ENCODE peak calls at places on chromosomes 4 and X, in nine cellular contexts. X, F, L, E, M, J, T, W and A are unnamed samples.

GRCh38 chr4:154939851-154940250 is 158.8 kb downstream of the RBM46 start:
- DNase-seq in W (no peak), J (no peak), E (no peak), L (no peak), X (no peak), M (no peak), T (no peak), F (no peak), A (no peak)

GRCh38 chr4:105197777-105198176 is 51.1 kb downstream of the TET2 start:
- DNase-seq in F (no peak), J (no peak), L (no peak), E (no peak), W (no peak), M (no peak), X (no peak), T (no peak), A (no peak)

GRCh38 chrX:133847595-133847994 is 137.8 kb downstream of the GPC3 start:
- DNase-seq in F (no peak), T (no peak), M (no peak), W (no peak), X (no peak), E (no peak), L (no peak), J (no peak), A (no peak)

GRCh38 chr4:136424052-136424451 is 1108.2 kb downstream of the PCDH18 start:
- DNase-seq in T (no peak), M (no peak), F (no peak), J (no peak), X (no peak), W (no peak), E (no peak), L (no peak), A (no peak)

GRCh38 chrX:71533850-71534515 is 1.1 kb downstream of the OGT start:
- DNase-seq in W (peak), F (peak), T (peak), J (peak), X (peak), L (peak), M (peak), E (peak), A (peak)

GRCh38 chr4:112082954-112083586 is 62.2 kb upstream of the FAM241A start:
- DNase-seq in T (peak), W (no peak), F (no peak), M (no peak), X (no peak), L (peak), E (no peak), J (no peak), A (no peak)

GRCh38 chr4:68520985-68521384 is 55.1 kb downstream of the UGT2B17 start:
- DNase-seq in F (no peak), T (no peak), X (no peak), W (no peak), E (no peak), M (no peak), J (no peak), L (no peak), A (no peak)

GRCh38 chr4:42309571-42310260 is 87.6 kb upstream of the SHISA3 start:
- DNase-seq in F (no peak), W (no peak), L (no peak), J (no peak), M (no peak), X (no peak), E (no peak), T (no peak), A (no peak)

GRCh38 chr4:39521253-39521908 is 5.9 kb downstream of the UGDH start:
- DNase-seq in W (no peak), X (no peak), J (no peak), L (no peak), E (no peak), T (no peak), M (no peak), F (no peak), A (no peak)

GRCh38 chrX:65671286-65671685 is 3.8 kb downstream of the MSN start:
- DNase-seq in W (no peak), L (no peak), E (no peak), J (no peak), F (no peak), T (no peak), X (no peak), M (no peak), A (no peak)

GRCh38 chrX:65673857-65674350 is 6.5 kb downstream of the MSN start:
- DNase-seq in M (no peak), L (no peak), E (no peak), F (no peak), J (no peak), X (no peak), T (no peak), W (no peak), A (no peak)

GRCh38 chrX:65671966-65672365 is 4.5 kb downstream of the MSN start:
- DNase-seq in J (no peak), X (no peak), M (no peak), E (no peak), F (no peak), T (no peak), W (no peak), L (no peak), A (no peak)

GRCh38 chrX:65677954-65678469 is 10.6 kb downstream of the MSN start:
- DNase-seq in J (no peak), W (no peak), M (no peak), L (no peak), E (no peak), F (no peak), T (peak), X (no peak), A (no peak)

DNA sequence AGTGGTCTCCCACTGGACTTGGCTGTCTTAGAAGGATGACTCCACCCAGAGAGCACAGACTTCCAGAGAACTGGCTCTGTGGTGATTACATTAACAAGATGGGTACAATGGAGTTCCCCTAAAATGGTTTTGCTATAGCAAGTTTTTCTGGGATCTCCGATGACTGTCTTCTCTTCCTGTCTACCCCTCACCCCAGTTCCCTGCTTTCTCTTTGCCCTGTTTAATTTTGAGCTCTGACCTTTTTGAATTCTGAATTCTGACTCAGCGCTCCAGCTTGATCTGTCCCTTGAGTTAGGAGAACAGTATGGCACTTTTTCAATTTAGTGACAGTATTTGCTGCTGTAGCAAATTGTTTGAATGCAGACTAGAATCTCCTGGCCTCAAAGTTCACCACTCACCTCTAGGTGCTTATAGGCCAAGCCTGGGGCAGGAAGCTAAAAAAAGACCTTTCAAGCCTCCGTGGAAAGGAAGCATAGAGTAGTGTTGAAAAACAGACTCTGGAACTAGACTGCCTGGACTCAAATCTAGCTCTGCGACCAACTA is 7.0 kb downstream of the MSN start:
- DNase-seq in L (no peak), W (no peak), J (peak), F (no peak), M (no peak), T (no peak), X (no peak), E (no peak), A (no peak)
- H3K27ac ChIP-seq in L (peak), W (no peak), J (peak), F (no peak), M (peak), T (peak), X (peak), E (no peak), A (peak)

GRCh38 chrX:85851418-85851817 is 195.9 kb downstream of the CHM start:
- DNase-seq in X (no peak), F (peak), M (no peak), T (peak), L (peak), J (peak), W (peak), E (no peak), A (no peak)
- TF ChIP-seq CTCF in X (peak), F (peak), M (no peak), T (peak), L (no peak), J (peak), W (peak), E (peak), A (no peak)

GRCh38 chr4:188573104-188573503 is 433.9 kb downstream of the TRIML1 start:
- DNase-seq in J (no peak), W (no peak), E (no peak), L (no peak), M (no peak), F (no peak), X (no peak), T (no peak), A (no peak)

GRCh38 chr4:188578657-188579056 is 439.4 kb downstream of the TRIML1 start:
- DNase-seq in T (no peak), W (no peak), X (no peak), L (no peak), J (no peak), E (no peak), F (no peak), M (no peak), A (no peak)
- H3K27ac ChIP-seq in T (no peak), W (no peak), X (no peak), L (no peak), J (no peak), E (no peak), F (no peak), M (no peak), A (no peak)

GRCh38 chrX:23621621-23622265 is 45.5 kb upstream of the PRDX4 start:
- DNase-seq in W (no peak), E (no peak), J (no peak), T (no peak), X (no peak), L (no peak), F (no peak), M (no peak), A (no peak)

GRCh38 chrX:23610491-23610890 is 56.8 kb upstream of the PRDX4 start:
- DNase-seq in M (no peak), L (no peak), E (no peak), J (no peak), X (no peak), W (no peak), F (no peak), T (no peak), A (no peak)

GRCh38 chrX:23612846-23613245 is 54.4 kb upstream of the PRDX4 start:
- DNase-seq in T (no peak), J (no peak), X (no peak), E (no peak), W (no peak), L (no peak), F (no peak), M (no peak), A (no peak)

GRCh38 chrX:23616361-23616760 is 50.9 kb upstream of the PRDX4 start:
- DNase-seq in L (no peak), T (peak), E (no peak), J (peak), M (no peak), W (no peak), X (no peak), F (no peak), A (no peak)
- TF ChIP-seq CTCF in L (peak), T (peak), E (peak), J (peak), M (peak), W (peak), X (peak), F (peak), A (peak)

DNA sequence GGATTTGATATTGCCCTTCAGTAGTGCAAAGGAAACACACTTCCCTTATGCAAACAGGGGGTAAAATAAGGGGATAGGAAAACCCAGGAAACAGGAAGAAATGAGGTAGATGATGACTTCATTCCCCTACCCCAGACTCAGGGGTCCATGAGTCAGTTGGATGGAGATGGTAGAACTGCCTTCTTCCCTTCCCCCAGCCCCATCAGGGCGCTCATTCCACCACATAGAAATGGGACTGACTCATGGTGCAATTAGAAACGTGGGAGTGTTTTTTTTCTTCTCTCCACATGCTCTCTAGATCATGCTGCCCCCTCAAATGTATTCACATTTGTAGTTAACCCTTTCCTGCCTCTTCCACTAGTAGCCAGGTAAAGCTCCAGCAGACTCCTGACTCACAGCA is 23.1 kb upstream of the ARMCX2 start:
- DNase-seq in E (no peak), W (no peak), L (no peak), T (no peak), J (no peak), M (no peak), F (no peak), X (no peak), A (no peak)
- H3K27ac ChIP-seq in E (no peak), W (no peak), L (no peak), T (no peak), J (no peak), M (no peak), F (no peak), X (no peak), A (no peak)

GRCh38 chr4:99120501-99120900 is 23.6 kb downstream of the ADH4 start:
- DNase-seq in E (no peak), L (no peak), F (no peak), T (no peak), J (no peak), X (no peak), M (peak), W (no peak), A (no peak)

GRCh38 chr4:99117876-99118693 is 26.0 kb downstream of the ADH4 start:
- DNase-seq in L (no peak), X (no peak), F (no peak), W (no peak), M (no peak), E (no peak), J (no peak), T (no peak), A (no peak)
- TF ChIP-seq CTCF in L (no peak), X (peak), F (no peak), W (peak), M (peak), E (no peak), J (peak), T (peak), A (no peak)

DNA sequence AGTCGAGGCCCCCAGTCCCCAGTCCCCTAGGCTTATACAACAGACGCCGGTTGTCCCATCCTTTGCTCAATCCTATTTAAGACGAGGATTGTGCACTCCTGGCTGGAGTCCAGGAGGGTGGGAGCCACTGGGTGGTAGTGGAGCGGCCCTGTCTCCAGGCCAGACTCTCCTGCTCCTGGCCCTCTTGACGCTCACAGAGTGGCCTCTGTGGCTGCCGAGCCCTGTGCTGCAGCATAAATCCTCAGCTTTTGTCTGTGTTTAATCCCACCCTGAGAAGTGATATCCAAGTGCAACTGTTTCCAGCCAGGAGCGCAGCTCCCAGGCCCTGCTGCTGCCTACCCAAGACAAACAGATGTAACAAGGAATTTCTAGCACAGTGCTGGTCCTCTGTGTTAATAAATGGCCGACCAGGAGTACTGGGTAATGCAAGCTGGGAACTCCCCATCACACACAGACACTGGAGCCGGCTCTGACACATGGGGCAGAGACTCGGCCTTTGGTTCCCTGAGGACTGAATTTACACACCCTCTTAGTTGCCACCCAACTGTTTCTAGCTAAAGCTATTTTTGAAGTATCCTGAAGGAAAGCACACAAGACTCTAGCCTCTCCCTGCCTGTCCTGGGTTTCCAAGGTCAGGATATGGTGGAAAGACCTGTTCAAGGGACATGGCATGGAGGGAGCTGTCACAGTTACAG is 85.3 kb downstream of the GATB start:
- DNase-seq in T (no peak), M (no peak), W (no peak), F (peak), E (no peak), J (peak), L (no peak), X (no peak), A (no peak)
- H3K27ac ChIP-seq in T (no peak), M (no peak), W (no peak), F (peak), E (peak), J (peak), L (no peak), X (no peak), A (no peak)

DNA sequence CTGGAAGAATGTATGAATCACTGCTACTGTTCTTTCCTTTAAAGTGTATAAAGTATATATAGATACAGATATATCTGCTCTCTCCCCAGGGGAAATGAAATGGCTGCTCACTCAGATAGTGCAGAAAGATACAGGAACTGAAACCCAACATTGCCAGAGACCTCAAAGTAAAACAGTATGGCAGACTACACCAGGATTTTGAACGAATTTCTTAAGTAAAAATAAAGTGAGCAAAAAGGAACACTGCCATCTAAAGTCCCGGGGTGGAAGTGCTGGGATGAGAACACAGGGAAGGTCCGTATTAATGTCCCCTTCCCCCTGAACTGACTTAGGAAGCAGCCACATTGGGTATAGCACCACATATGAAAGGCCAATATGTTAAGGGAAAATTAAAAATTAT is 93.4 kb downstream of the TMA16 start:
- DNase-seq in F (peak), T (no peak), E (no peak), L (no peak), W (no peak), X (no peak), M (no peak), J (no peak), A (no peak)
- TF ChIP-seq CTCF in F (peak), T (no peak), E (peak), L (no peak), W (no peak), X (no peak), M (no peak), J (no peak), A (no peak)

DNA sequence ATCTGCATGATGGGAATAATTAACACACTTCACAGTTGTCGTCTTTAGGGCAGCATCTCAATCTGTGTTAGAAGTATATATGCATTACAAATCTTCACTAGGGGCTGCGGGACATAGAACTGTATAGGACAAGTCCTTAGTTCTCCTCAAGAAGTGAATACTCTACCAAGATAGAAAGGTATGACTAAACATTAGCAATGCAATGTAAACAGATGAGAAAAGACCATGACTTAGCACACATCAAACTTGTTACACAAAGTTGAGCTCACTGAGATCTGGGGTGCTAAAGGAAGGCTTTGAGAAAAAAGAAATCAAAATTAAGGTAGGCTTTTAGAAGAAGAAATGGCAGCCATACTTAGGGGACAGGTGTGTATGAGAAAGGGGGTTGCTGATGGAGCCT is 182.1 kb upstream of the MAP3K15 start:
- DNase-seq in F (no peak), T (peak), X (no peak), J (no peak), E (no peak), L (no peak), M (no peak), W (no peak), A (no peak)
- H3K27ac ChIP-seq in F (no peak), T (peak), X (no peak), J (no peak), E (no peak), L (no peak), M (no peak), W (no peak), A (no peak)